ENCODE peak calls at places on chromosomes 1 and 21, in six cellular contexts. M, I, A, O, K and C are unnamed samples.

GRCh38 chr1:29488086-29488793 is 251.9 kb downstream of the PTPRU start:
- DNase-seq in M (no peak), I (no peak), A (no peak), O (no peak), K (no peak), C (no peak)

GRCh38 chr1:53722025-53722424 is 16.9 kb downstream of the GLIS1 start:
- DNase-seq in M (no peak), I (no peak), A (no peak), O (no peak), K (no peak), C (no peak)

GRCh38 chr1:43563779-43564616 is 33.3 kb downstream of the PTPRF start:
- DNase-seq in M (no peak), I (no peak), A (peak; percentile 74), O (no peak), K (no peak), C (no peak)

GRCh38 chr1:102732927-102733326 is 375.4 kb downstream of the COL11A1 start:
- DNase-seq in M (no peak), I (no peak), A (no peak), O (no peak), K (peak; percentile 4), C (no peak)

GRCh38 chr1:48472747-48473146 is 743 bp upstream of the SPATA6 start:
- DNase-seq in M (no peak), I (no peak), A (peak; percentile 17), O (no peak), K (no peak), C (no peak)

GRCh38 chr1:31432592-31433395 is 19.8 kb downstream of the SERINC2 start:
- DNase-seq in M (no peak), I (no peak), A (peak; percentile 3), O (no peak), K (no peak), C (no peak)

GRCh38 chr1:241592273-241592958 is 47.8 kb downstream of the CHML start:
- DNase-seq in M (peak; percentile 100), I (peak; percentile 48), A (no peak), O (no peak), K (peak; percentile 90), C (no peak)

GRCh38 chr1:16215882-16216753 is 3.7 kb upstream of the ARHGEF19 start:
- DNase-seq in M (peak; percentile 82), I (peak; percentile 90), A (peak; percentile 92), O (no peak), K (peak; percentile 83), C (peak; percentile 100)

GRCh38 chr1:234729566-234729965 is 119.6 kb upstream of the IRF2BP2 start:
- DNase-seq in M (no peak), I (no peak), A (no peak), O (no peak), K (peak; percentile 57), C (no peak)

GRCh38 chr1:69518991-69519390 is 48.7 kb upstream of the LRRC7 start:
- DNase-seq in M (no peak), I (no peak), A (no peak), O (no peak), K (no peak), C (no peak)

GRCh38 chr1:213659580-213660547 is 327.9 kb upstream of the PROX1 start:
- DNase-seq in M (no peak), I (no peak), A (no peak), O (no peak), K (no peak), C (no peak)

GRCh38 chr1:7220007-7220406 is 434.8 kb downstream of the CAMTA1 start:
- DNase-seq in M (no peak), I (no peak), A (no peak), O (no peak), K (peak; percentile 69), C (no peak)

GRCh38 chr1:118339431-118340146 is 154.6 kb upstream of the SPAG17 start:
- DNase-seq in M (peak; percentile 75), I (no peak), A (no peak), O (no peak), K (peak; percentile 67), C (no peak)

GRCh38 chr1:208084220-208084619 is 160.0 kb downstream of the PLXNA2 start:
- DNase-seq in M (no peak), I (no peak), A (no peak), O (no peak), K (no peak), C (no peak)

GRCh38 chr1:160168609-160169369 is 17.4 kb downstream of the ATP1A4 start:
- DNase-seq in M (no peak), I (no peak), A (no peak), O (no peak), K (peak; percentile 50), C (peak; percentile 76)

GRCh38 chr1:93623875-93624274 is 57.8 kb downstream of the BCAR3 start:
- DNase-seq in M (peak; percentile 67), I (no peak), A (no peak), O (no peak), K (peak; percentile 90), C (no peak)

GRCh38 chr1:114155756-114156155 is 2.1 kb upstream of the SYT6 start:
- DNase-seq in M (no peak), I (no peak), A (no peak), O (no peak), K (no peak), C (no peak)

GRCh38 chr1:66739401-66740157 is 12.7 kb upstream of the DYNLT5 start:
- DNase-seq in M (no peak), I (no peak), A (no peak), O (peak; percentile 41), K (no peak), C (peak; percentile 8)

GRCh38 chr21:46363698-46364097 is 39.7 kb downstream of the PCNT start:
- DNase-seq in M (no peak), I (no peak), A (no peak), O (peak; percentile 5), K (no peak), C (no peak)

GRCh38 chr1:222582099-222582774 is 7.5 kb downstream of the TAF1A start:
- DNase-seq in M (peak; percentile 97), I (peak; percentile 13), A (no peak), O (no peak), K (peak; percentile 58), C (no peak)

GRCh38 chr1:150551784-150552691 is 2.8 kb downstream of the ADAMTSL4 start:
- DNase-seq in M (peak; percentile 82), I (no peak), A (no peak), O (no peak), K (peak; percentile 96), C (peak; percentile 46)

GRCh38 chr1:18109058-18109755 is 1.6 kb downstream of the IGSF21 start:
- DNase-seq in M (no peak), I (no peak), A (peak; percentile 76), O (no peak), K (peak; percentile 24), C (peak; percentile 55)

GRCh38 chr1:229253170-229253974 is 17.5 kb upstream of the RAB4A start:
- DNase-seq in M (peak; percentile 44), I (no peak), A (peak; percentile 48), O (peak; percentile 85), K (peak; percentile 19), C (peak; percentile 29)

GRCh38 chr1:3323021-3323790 is 131.3 kb upstream of the ARHGEF16 start:
- DNase-seq in M (no peak), I (no peak), A (no peak), O (no peak), K (peak; percentile 23), C (peak; percentile 74)

GRCh38 chr1:21182181-21182711 is 5.5 kb upstream of the EIF4G3 start:
- DNase-seq in M (no peak), I (no peak), A (no peak), O (no peak), K (peak; percentile 71), C (no peak)

GRCh38 chr1:32754282-32755097 is 51.9 kb upstream of the SYNC start:
- DNase-seq in M (peak; percentile 43), I (no peak), A (peak; percentile 71), O (no peak), K (peak; percentile 59), C (peak; percentile 93)

GRCh38 chr1:32755098-32755809 is 52.7 kb upstream of the SYNC start:
- DNase-seq in M (no peak), I (no peak), A (no peak), O (no peak), K (no peak), C (no peak)

GRCh38 chr1:32757213-32757895 is 54.8 kb upstream of the SYNC start:
- DNase-seq in M (no peak), I (no peak), A (no peak), O (no peak), K (no peak), C (no peak)

GRCh38 chr1:32755810-32756159 is 53.2 kb upstream of the SYNC start:
- DNase-seq in M (no peak), I (no peak), A (no peak), O (no peak), K (no peak), C (no peak)

GRCh38 chr1:32753532-32754281 is 51.1 kb upstream of the SYNC start:
- DNase-seq in M (peak; percentile 93), I (no peak), A (peak; percentile 100), O (peak; percentile 75), K (peak; percentile 78), C (peak; percentile 98)
- H3K9ac ChIP-seq in M (peak overlapping the region; percentile 51), I (no peak overlapping the region), A (peak overlapping the region; percentile 52), O (no peak overlapping the region), K (peak overlapping the region; percentile 64), C (peak overlapping the region; percentile 7)

GRCh38 chr1:34711936-34712688 is 42.7 kb upstream of the GJB5 start:
- DNase-seq in M (no peak), I (no peak), A (no peak), O (no peak), K (no peak), C (no peak)

GRCh38 chr1:34710811-34711210 is 44.0 kb upstream of the GJB5 start:
- DNase-seq in M (no peak), I (no peak), A (no peak), O (no peak), K (no peak), C (no peak)

GRCh38 chr1:34711469-34711868 is 43.4 kb upstream of the GJB5 start:
- DNase-seq in M (peak; percentile 9), I (peak; percentile 38), A (peak; percentile 21), O (no peak), K (peak; percentile 8), C (peak; percentile 31)

GRCh38 chr1:34708106-34708505 is 46.7 kb upstream of the GJB5 start:
- DNase-seq in M (no peak), I (no peak), A (no peak), O (no peak), K (no peak), C (no peak)

DNA sequence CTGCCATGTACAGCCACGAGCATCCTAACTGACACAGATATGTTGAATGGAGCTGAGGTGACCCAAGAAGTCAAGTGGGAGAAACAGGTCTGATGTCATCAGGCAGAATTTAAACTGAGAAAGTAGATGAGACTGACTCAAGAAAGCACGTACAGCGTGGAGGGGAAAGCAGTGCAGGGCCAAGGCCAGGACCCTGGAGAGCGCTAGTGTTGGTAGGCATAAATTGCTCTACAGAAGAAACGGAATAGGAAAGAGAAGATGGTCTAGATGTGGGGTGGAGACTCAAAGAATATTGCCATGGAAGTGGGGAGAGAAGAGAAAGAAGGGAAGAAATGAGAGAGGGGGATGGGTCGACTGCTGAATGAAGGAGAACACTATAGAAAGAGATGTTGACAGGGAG is 45.3 kb upstream of the GJB5 start:
- DNase-seq in M (peak; percentile 23), I (no peak), A (no peak), O (no peak), K (peak; percentile 32), C (peak; percentile 59)
- TF ChIP-seq EZH2phosphoT487 in M (no peak), I (no peak), A (no peak), O (no peak), K (no peak), C (no peak)

GRCh38 chr21:45319461-45320211 is 31.9 kb upstream of the POFUT2 start:
- DNase-seq in M (no peak), I (no peak), A (no peak), O (no peak), K (peak; percentile 30), C (no peak)
- H3K27ac ChIP-seq in M (no peak overlapping the region), I (peak overlapping the region; percentile 70), A (no peak overlapping the region), O (no peak overlapping the region), K (no peak overlapping the region), C (no peak overlapping the region)

GRCh38 chr21:23861908-23862504 is 1745.3 kb downstream of the MRPL39 start:
- DNase-seq in M (no peak), I (no peak), A (no peak), O (no peak), K (no peak), C (no peak)
- H3K9ac ChIP-seq in M (no peak overlapping the region), I (no peak overlapping the region), A (no peak overlapping the region), O (no peak overlapping the region), K (no peak overlapping the region), C (no peak overlapping the region)